ENCODE peak calls at places on chromosomes 4 and X, in nine cellular contexts. W is chondrocyte; D is fibroblast of pulmonary artery; F is type B pancreatic cell; H is choroid plexus epithelial cell; A is AG10803; Z is neural crest cell; X is astrocyte of the spinal cord; R is CD4-positive, alpha-beta T cell. K is an unnamed sample.

GRCh38 chr4:40845136-40845910 is 95.6 kb downstream of the NSUN7 start:
- DNase-seq in W (no peak), F (no peak), H (no peak), X (no peak), Z (no peak), D (no peak), R (no peak), A (peak; percentile 68), K (no peak)

GRCh38 chr4:166153539-166153938 is 280.5 kb downstream of the TLL1 start:
- DNase-seq in R (no peak), D (peak; percentile 80), F (no peak), H (peak; percentile 26), X (no peak), A (no peak), W (no peak), Z (no peak), K (no peak)

GRCh38 chrX:43961699-43962098 is 11.5 kb downstream of the NDP start:
- DNase-seq in H (no peak), W (no peak), R (no peak), D (no peak), X (no peak), Z (no peak), A (no peak), F (no peak), K (no peak)

GRCh38 chrX:33725556-33726232 is 406.4 kb downstream of the FAM47A start:
- DNase-seq in W (no peak), H (peak; percentile 12), Z (peak; percentile 11), R (no peak), X (peak; percentile 31), D (peak; percentile 3), F (no peak), A (no peak), K (no peak)

GRCh38 chr4:95732061-95732460 is 107.8 kb upstream of the PDHA2 start:
- DNase-seq in A (no peak), R (no peak), H (peak; percentile 41), W (no peak), D (peak; percentile 49), X (peak; percentile 55), Z (no peak), F (no peak), K (no peak)

GRCh38 chr4:146124023-146124680 is 51.4 kb upstream of the LSM6 start:
- DNase-seq in D (no peak), X (no peak), W (no peak), H (no peak), Z (no peak), A (peak; percentile 10), F (no peak), R (no peak), K (peak; percentile 25)

GRCh38 chr4:86522349-86522748 is 71.8 kb upstream of the PTPN13 start:
- DNase-seq in A (peak; percentile 18), X (no peak), Z (no peak), R (no peak), D (peak; percentile 22), W (no peak), F (no peak), H (peak; percentile 40), K (no peak)

GRCh38 chr4:82437285-82438005 is 7.1 kb downstream of the ENOPH1 start:
- DNase-seq in H (peak; percentile 57), D (peak; percentile 40), R (no peak), Z (no peak), W (no peak), F (no peak), A (peak; percentile 37), X (no peak), K (no peak)

GRCh38 chr4:83810428-83810827 is 274.5 kb downstream of the GPAT3 start:
- DNase-seq in R (no peak), W (no peak), Z (no peak), H (no peak), X (peak; percentile 39), F (no peak), A (no peak), D (no peak), K (no peak)

GRCh38 chrX:107450823-107451509 is 1.5 kb downstream of the FRMPD3 start:
- DNase-seq in R (no peak), W (no peak), X (no peak), F (no peak), H (no peak), Z (peak; percentile 25), D (no peak), A (no peak), K (peak; percentile 10)

GRCh38 chr4:146022541-146022940 is 83.9 kb upstream of the ZNF827 start:
- DNase-seq in H (no peak), Z (no peak), D (no peak), W (no peak), A (no peak), F (no peak), R (no peak), X (no peak), K (no peak)

GRCh38 chr4:7705602-7706001 is 234.1 kb downstream of the AFAP1 start:
- DNase-seq in X (no peak), Z (no peak), D (no peak), R (no peak), W (no peak), A (no peak), F (no peak), H (no peak), K (no peak)

GRCh38 chr4:7703669-7704068 is 236.0 kb downstream of the AFAP1 start:
- DNase-seq in R (no peak), D (no peak), H (no peak), F (no peak), W (no peak), A (no peak), X (no peak), Z (no peak), K (peak; percentile 9)

GRCh38 chr4:7704091-7704490 is 235.6 kb downstream of the AFAP1 start:
- DNase-seq in R (no peak), W (no peak), H (no peak), D (no peak), Z (no peak), F (no peak), X (no peak), A (no peak), K (no peak)

GRCh38 chr4:7704625-7705024 is 235.0 kb downstream of the AFAP1 start:
- DNase-seq in F (no peak), W (no peak), A (no peak), R (no peak), X (no peak), D (no peak), Z (no peak), H (no peak), K (no peak)

DNA sequence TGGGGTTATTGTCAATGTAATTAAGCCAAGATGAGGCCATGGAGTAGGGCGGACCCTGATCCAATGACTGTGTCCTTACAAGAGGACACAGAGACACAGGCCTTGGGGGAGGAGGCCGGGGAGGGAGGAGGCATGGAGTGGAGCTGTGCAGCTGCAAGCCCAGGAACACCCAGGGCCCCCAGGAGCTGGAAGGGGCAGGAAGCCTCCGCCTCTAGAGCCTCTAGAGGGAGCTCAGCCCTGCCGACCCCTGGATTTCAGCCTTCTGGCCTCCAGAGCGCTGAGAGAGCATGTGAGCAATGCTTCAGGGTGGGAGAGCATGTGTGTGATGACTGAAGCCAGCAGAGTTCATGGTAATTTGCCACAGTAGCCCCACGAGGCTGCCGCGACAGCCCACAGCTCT is 234.6 kb downstream of the AFAP1 start:
- DNase-seq in R (no peak), Z (no peak), A (no peak), W (no peak), F (no peak), X (no peak), H (no peak), D (no peak), K (no peak)
- TF ChIP-seq CTCF in R (no peak), Z (no peak), A (no peak), W (no peak), F (no peak), X (no peak), H (peak; percentile 11), D (no peak), K (no peak)

GRCh38 chrX:149871433-149871832 is 9.6 kb upstream of the MAGEA8 start:
- DNase-seq in X (no peak), W (no peak), A (no peak), D (no peak), R (no peak), H (no peak), Z (no peak), F (no peak), K (no peak)

GRCh38 chrX:149877157-149877556 is 3.8 kb upstream of the MAGEA8 start:
- DNase-seq in X (no peak), R (no peak), A (no peak), H (no peak), W (no peak), D (no peak), Z (no peak), F (no peak), K (no peak)

GRCh38 chrX:149870840-149871239 is 10.1 kb upstream of the MAGEA8 start:
- DNase-seq in X (no peak), W (no peak), A (no peak), Z (no peak), D (no peak), H (no peak), F (no peak), R (no peak), K (no peak)

GRCh38 chrX:149867488-149867887 is 13.5 kb upstream of the MAGEA8 start:
- DNase-seq in D (no peak), Z (no peak), W (no peak), A (no peak), R (no peak), X (no peak), H (no peak), F (no peak), K (no peak)

DNA sequence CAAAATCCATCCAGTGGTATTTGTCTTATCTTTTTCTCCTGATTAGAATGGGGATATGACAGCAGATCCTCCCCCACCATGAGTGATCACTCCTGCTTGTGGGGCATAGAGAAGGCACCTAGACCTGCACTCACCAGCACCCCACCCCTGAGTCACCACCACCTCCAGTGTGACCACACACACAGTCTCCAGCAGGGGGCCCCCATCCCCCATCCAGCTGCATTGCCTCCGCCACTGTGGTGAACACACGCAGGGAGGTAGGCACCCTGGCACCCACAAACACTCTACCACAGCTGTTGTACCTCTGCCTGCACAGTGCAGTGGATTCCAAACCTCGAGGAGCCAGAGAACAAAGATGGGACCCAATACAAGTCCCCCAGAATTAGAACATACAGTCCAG is 9.0 kb upstream of the MAGEA8 start:
- DNase-seq in H (peak; percentile 11), A (no peak), F (no peak), W (no peak), D (peak; percentile 4), R (peak; percentile 51), Z (no peak), X (no peak), K (peak; percentile 58)
- TF ChIP-seq CTCF in H (peak; percentile 47), A (no peak), F (peak; percentile 58), W (peak; percentile 63), D (peak; percentile 29), R (no peak), Z (peak; percentile 50), X (peak; percentile 27), K (peak; percentile 67)

GRCh38 chr4:32117696-32118095 is 1397.5 kb downstream of the PCDH7 start:
- DNase-seq in H (no peak), Z (no peak), W (no peak), F (no peak), X (no peak), D (no peak), A (no peak), R (no peak), K (no peak)
- TF ChIP-seq CTCF in H (peak; percentile 2), Z (no peak), W (peak; percentile 46), F (peak; percentile 36), X (peak; percentile 8), D (no peak), A (no peak), R (no peak), K (no peak)

DNA sequence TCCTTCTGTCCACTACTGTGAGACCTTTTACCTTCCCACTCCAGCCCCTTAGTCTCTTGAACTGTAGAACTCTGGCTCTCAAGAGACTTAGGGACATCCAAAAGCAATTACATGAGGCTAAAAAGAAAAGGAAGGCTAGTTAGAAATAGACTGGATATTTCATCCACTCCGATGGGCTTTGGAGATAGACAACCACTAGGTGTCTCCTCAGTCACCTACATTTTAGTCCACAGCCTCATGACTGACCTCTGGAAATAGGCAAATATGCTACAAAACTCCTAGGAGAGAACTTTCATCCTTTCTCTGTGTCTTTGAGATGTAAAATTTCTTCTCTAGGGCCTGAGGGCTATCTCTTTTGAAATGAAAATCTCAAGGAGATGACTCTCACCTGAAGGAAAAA is 45.1 kb upstream of the LAMP2 start:
- DNase-seq in A (peak; percentile 15), Z (no peak), R (no peak), D (peak; percentile 34), W (no peak), F (no peak), H (peak; percentile 60), X (peak; percentile 22), K (peak; percentile 15)
- TF ChIP-seq CTCF in A (peak; percentile 40), Z (peak; percentile 45), R (no peak), D (peak; percentile 39), W (peak; percentile 68), F (peak; percentile 51), H (peak; percentile 55), X (peak; percentile 44), K (peak; percentile 22)